ENCODE peak calls at places on chromosome 17, in ten cellular contexts. F, G, A, M, Q, K, N, U, W and J are unnamed samples.

GRCh38 chr17:67435122-67435521 is 58.0 kb downstream of the PITPNC1 start:
- DNase-seq in F (no peak), G (no peak), A (peak; percentile 42), M (no peak), Q (no peak), K (no peak), N (no peak), U (no peak), W (no peak), J (no peak)

GRCh38 chr17:60640503-60640902 is 37.1 kb upstream of the BCAS3 start:
- DNase-seq in F (no peak), G (no peak), A (no peak), M (peak; percentile 14), Q (no peak), K (no peak), N (no peak), U (no peak), W (no peak), J (no peak)

GRCh38 chr17:41678411-41678906 is 10.2 kb upstream of the EIF1 start:
- DNase-seq in F (no peak), G (no peak), A (no peak), M (no peak), Q (no peak), K (no peak), N (no peak), U (no peak), W (no peak), J (peak; percentile 65)

GRCh38 chr17:78255029-78255656 is 23.7 kb downstream of the TMEM235 start:
- DNase-seq in F (no peak), G (no peak), A (no peak), M (no peak), Q (no peak), K (no peak), N (no peak), U (no peak), W (no peak), J (no peak)

GRCh38 chr17:61426482-61427304 is 25.5 kb upstream of the TBX4 start:
- DNase-seq in F (no peak), G (no peak), A (no peak), M (no peak), Q (peak; percentile 57), K (no peak), N (no peak), U (no peak), W (peak; percentile 40), J (peak; percentile 71)

GRCh38 chr17:1718362-1719165 is 5.9 kb upstream of the WDR81 start:
- DNase-seq in F (no peak), G (no peak), A (no peak), M (peak; percentile 50), Q (no peak), K (no peak), N (no peak), U (no peak), W (no peak), J (no peak)

GRCh38 chr17:48375356-48375755 is 54.7 kb downstream of the SKAP1 start:
- DNase-seq in F (no peak), G (no peak), A (no peak), M (no peak), Q (no peak), K (no peak), N (no peak), U (no peak), W (no peak), J (peak; percentile 41)

GRCh38 chr17:29583324-29584248 is 5.9 kb downstream of the GIT1 start:
- DNase-seq in F (no peak), G (no peak), A (no peak), M (no peak), Q (no peak), K (no peak), N (no peak), U (peak; percentile 23), W (peak; percentile 84), J (peak; percentile 91)

GRCh38 chr17:40800381-40800780 is 622 bp upstream of the KRT28 start:
- DNase-seq in F (no peak), G (no peak), A (no peak), M (no peak), Q (no peak), K (no peak), N (no peak), U (no peak), W (no peak), J (no peak)

GRCh38 chr17:5262417-5262816 is 19.7 kb upstream of the RABEP1 start:
- DNase-seq in F (no peak), G (no peak), A (no peak), M (no peak), Q (no peak), K (no peak), N (no peak), U (no peak), W (no peak), J (no peak)

GRCh38 chr17:43713494-43714162 is 45.0 kb downstream of the SOST start:
- DNase-seq in F (no peak), G (no peak), A (no peak), M (no peak), Q (peak; percentile 34), K (no peak), N (no peak), U (peak; percentile 88), W (peak; percentile 36), J (peak; percentile 47)

GRCh38 chr17:63293310-63293709 is 152.8 kb downstream of the CYB561 start:
- DNase-seq in F (no peak), G (peak; percentile 49), A (no peak), M (peak; percentile 38), Q (peak; percentile 49), K (no peak), N (no peak), U (no peak), W (no peak), J (peak; percentile 57)

GRCh38 chr17:54749157-54749556 is 151.5 kb upstream of the TOM1L1 start:
- DNase-seq in F (no peak), G (no peak), A (no peak), M (no peak), Q (no peak), K (no peak), N (no peak), U (no peak), W (no peak), J (no peak)

GRCh38 chr17:79811036-79811887 is 14.4 kb upstream of the CBX8 start:
- DNase-seq in F (no peak), G (no peak), A (no peak), M (no peak), Q (no peak), K (peak; percentile 74), N (no peak), U (peak; percentile 97), W (no peak), J (peak; percentile 43)

GRCh38 chr17:77320046-77320445 is 179.3 kb downstream of the SEC14L1 start:
- DNase-seq in F (no peak), G (no peak), A (no peak), M (peak; percentile 30), Q (peak; percentile 76), K (no peak), N (no peak), U (peak; percentile 44), W (no peak), J (peak; percentile 50)

GRCh38 chr17:44132275-44132821 is 8.9 kb upstream of the HDAC5 start:
- DNase-seq in F (no peak), G (no peak), A (no peak), M (no peak), Q (no peak), K (no peak), N (no peak), U (no peak), W (no peak), J (no peak)

GRCh38 chr17:79991924-79992656 is 43.6 kb downstream of the TBC1D16 start:
- DNase-seq in F (no peak), G (no peak), A (no peak), M (no peak), Q (no peak), K (no peak), N (no peak), U (no peak), W (no peak), J (no peak)

GRCh38 chr17:18093616-18094408 is 6.1 kb downstream of the DRG2 start:
- DNase-seq in F (no peak), G (peak; percentile 89), A (no peak), M (peak; percentile 68), Q (peak; percentile 60), K (no peak), N (no peak), U (no peak), W (peak; percentile 38), J (peak; percentile 56)

GRCh38 chr17:48564200-48565023 is 13.7 kb downstream of the HOXB4 start:
- DNase-seq in F (no peak), G (no peak), A (no peak), M (no peak), Q (no peak), K (no peak), N (no peak), U (no peak), W (no peak), J (peak; percentile 24)

GRCh38 chr17:28828294-28829040 is 14.1 kb downstream of the FAM222B start:
- DNase-seq in F (no peak), G (peak; percentile 43), A (no peak), M (no peak), Q (no peak), K (no peak), N (no peak), U (no peak), W (no peak), J (no peak)

GRCh38 chr17:47935961-47936360 is 5.4 kb upstream of the PNPO start:
- DNase-seq in F (no peak), G (peak; percentile 43), A (no peak), M (peak; percentile 85), Q (peak; percentile 59), K (no peak), N (no peak), U (no peak), W (peak; percentile 89), J (peak; percentile 75)